ENCODE peak calls at places on chromosomes 12 and 14, in nine cellular contexts. F is neural progenitor cell; U is fibroblast of the aortic adventitia; O is KG1; Z is activated effector memory CD4-positive, alpha-beta T cell treated with Interleukin-2 at 50 U/mL for 16 hours; L is activated T-helper 1 cell treated with Interleukin-2 at 50 U/mL for 16 hours; E is small intestine; C is islet precursor cell; Q is mucosa of gallbladder. R is an unnamed sample.

GRCh38 chr12:84973026-84973425 is 60.4 kb upstream of the SLC6A15 start:
- DNase-seq in F (peak), U (no peak), O (no peak), Z (no peak), L (no peak), E (no peak), C (no peak), Q (no peak), R (no peak)

GRCh38 chr12:74747305-74747704 is 209.7 kb downstream of the ATXN7L3B start:
- DNase-seq in F (no peak), U (peak), O (no peak), Z (no peak), L (no peak), E (no peak), C (no peak), Q (no peak), R (no peak)

GRCh38 chr12:45988259-45988658 is 2.1 kb downstream of the SCAF11 start:
- DNase-seq in F (no peak), U (peak), O (no peak), Z (no peak), L (no peak), E (no peak), C (no peak), Q (no peak), R (no peak)

GRCh38 chr14:103280278-103280917 is 53.6 kb upstream of the EIF5 start:
- DNase-seq in F (no peak), U (peak), O (no peak), Z (no peak), L (no peak), E (no peak), C (no peak), Q (no peak), R (no peak)

GRCh38 chr12:2396448-2396871 is 343.7 kb downstream of the CACNA1C start:
- DNase-seq in F (no peak), U (peak), O (no peak), Z (no peak), L (no peak), E (no peak), C (no peak), Q (peak), R (no peak)

GRCh38 chr12:59972941-59973340 is 377.1 kb downstream of the SLC16A7 start:
- DNase-seq in F (no peak), U (peak), O (no peak), Z (no peak), L (no peak), E (no peak), C (peak), Q (no peak), R (no peak)

GRCh38 chr12:30485230-30485890 is 210.3 kb downstream of the IPO8 start:
- DNase-seq in F (no peak), U (no peak), O (no peak), Z (no peak), L (no peak), E (no peak), C (no peak), Q (no peak), R (no peak)

GRCh38 chr14:91890291-91890749 is 23.0 kb upstream of the TC2N start:
- DNase-seq in F (no peak), U (peak), O (no peak), Z (no peak), L (no peak), E (no peak), C (no peak), Q (no peak), R (no peak)

GRCh38 chr14:59529189-59529588 is 44.9 kb downstream of the JKAMP start:
- DNase-seq in F (no peak), U (no peak), O (no peak), Z (no peak), L (no peak), E (peak), C (no peak), Q (no peak), R (no peak)

GRCh38 chr14:39491134-39491541 is 58.9 kb upstream of the FBXO33 start:
- DNase-seq in F (peak), U (peak), O (no peak), Z (no peak), L (no peak), E (peak), C (no peak), Q (no peak), R (peak)

GRCh38 chr12:12126551-12126950 is 55.8 kb downstream of the BCL2L14 start:
- DNase-seq in F (no peak), U (no peak), O (no peak), Z (no peak), L (no peak), E (no peak), C (no peak), Q (no peak), R (no peak)

GRCh38 chr12:65300679-65301349 is 22.3 kb downstream of the MSRB3 start:
- DNase-seq in F (peak), U (peak), O (no peak), Z (no peak), L (no peak), E (peak), C (peak), Q (no peak), R (no peak)

GRCh38 chr14:90758959-90759358 is 57.3 kb downstream of the TTC7B start:
- DNase-seq in F (no peak), U (peak), O (peak), Z (no peak), L (no peak), E (no peak), C (no peak), Q (peak), R (no peak)

GRCh38 chr14:53412819-53413664 is 259.9 kb upstream of the DDHD1 start:
- DNase-seq in F (peak), U (no peak), O (no peak), Z (no peak), L (no peak), E (no peak), C (no peak), Q (no peak), R (no peak)

GRCh38 chr14:63179383-63179782 is 24.9 kb upstream of the RHOJ start:
- DNase-seq in F (no peak), U (no peak), O (no peak), Z (no peak), L (no peak), E (no peak), C (peak), Q (no peak), R (no peak)

GRCh38 chr12:56487448-56488040 is 417 bp downstream of the GLS2 start:
- DNase-seq in F (peak), U (no peak), O (no peak), Z (no peak), L (no peak), E (peak), C (peak), Q (peak), R (peak)

GRCh38 chr12:123271182-123271491 is 519 bp downstream of the CDK2AP1 start:
- DNase-seq in F (peak), U (peak), O (peak), Z (peak), L (peak), E (peak), C (peak), Q (peak), R (peak)

GRCh38 chr12:130650131-130650530 is 66.0 kb downstream of the RIMBP2 start:
- DNase-seq in F (no peak), U (no peak), O (no peak), Z (no peak), L (no peak), E (no peak), C (no peak), Q (no peak), R (no peak)

GRCh38 chr14:30603402-30603801 is 18.7 kb upstream of the SCFD1 start:
- DNase-seq in F (no peak), U (no peak), O (no peak), Z (no peak), L (no peak), E (no peak), C (no peak), Q (no peak), R (no peak)

GRCh38 chr12:27276275-27276674 is 32.2 kb downstream of the STK38L start:
- DNase-seq in F (peak), U (no peak), O (no peak), Z (no peak), L (no peak), E (no peak), C (no peak), Q (no peak), R (no peak)

GRCh38 chr14:76917158-76917596 is 91.0 kb downstream of the LRRC74A start:
- DNase-seq in F (peak), U (peak), O (no peak), Z (no peak), L (no peak), E (peak), C (peak), Q (peak), R (no peak)

GRCh38 chr14:99699861-99700260 is 15.8 kb downstream of the CYP46A1 start:
- DNase-seq in F (no peak), U (no peak), O (no peak), Z (no peak), L (no peak), E (no peak), C (peak), Q (no peak), R (no peak)

GRCh38 chr12:20917269-20917668 is 106.8 kb downstream of the SLCO1B3 start:
- DNase-seq in F (no peak), U (no peak), O (no peak), Z (no peak), L (no peak), E (no peak), C (no peak), Q (no peak), R (no peak)

GRCh38 chr12:57173089-57173488 is 25.7 kb upstream of the LRP1-AS start:
- DNase-seq in F (peak), U (no peak), O (no peak), Z (no peak), L (no peak), E (peak), C (peak), Q (no peak), R (no peak)

GRCh38 chr14:102805454-102805891 is 28.2 kb downstream of the TRAF3 start:
- DNase-seq in F (no peak), U (peak), O (no peak), Z (peak), L (no peak), E (peak), C (peak), Q (no peak), R (peak)

GRCh38 chr14:59425322-59425945 is 39.7 kb downstream of the GPR135 start:
- DNase-seq in F (no peak), U (peak), O (no peak), Z (no peak), L (no peak), E (no peak), C (no peak), Q (no peak), R (no peak)

GRCh38 chr12:89883630-89884364 is 175.2 kb upstream of the ATP2B1 start:
- DNase-seq in F (peak), U (peak), O (no peak), Z (no peak), L (no peak), E (no peak), C (no peak), Q (no peak), R (no peak)

GRCh38 chr12:51270067-51270846 is at the start of gene SMAGP:
- DNase-seq in F (peak), U (peak), O (no peak), Z (peak), L (peak), E (peak), C (peak), Q (peak), R (peak)

GRCh38 chr14:64720190-64720589 is 16.0 kb downstream of the PLEKHG3 start:
- DNase-seq in F (no peak), U (no peak), O (no peak), Z (no peak), L (no peak), E (peak), C (peak), Q (peak), R (no peak)

GRCh38 chr12:25518512-25518911 is 34.6 kb downstream of the LMNTD1 start:
- DNase-seq in F (no peak), U (peak), O (no peak), Z (no peak), L (no peak), E (no peak), C (no peak), Q (no peak), R (no peak)

GRCh38 chr12:27965966-27966365 is 6.6 kb downstream of the PTHLH start:
- DNase-seq in F (no peak), U (no peak), O (no peak), Z (no peak), L (no peak), E (no peak), C (no peak), Q (no peak), R (no peak)

GRCh38 chr12:56723889-56724659 is 1.0 kb downstream of the NACA start:
- DNase-seq in F (peak), U (peak), O (no peak), Z (no peak), L (no peak), E (peak), C (no peak), Q (peak), R (peak)

GRCh38 chr12:52186135-52186840 is 5.5 kb downstream of the KRT80 start:
- DNase-seq in F (no peak), U (peak), O (no peak), Z (no peak), L (no peak), E (no peak), C (peak), Q (no peak), R (no peak)

GRCh38 chr12:124426594-124427550 is 132.0 kb downstream of the RFLNA start:
- DNase-seq in F (peak), U (no peak), O (no peak), Z (no peak), L (no peak), E (no peak), C (no peak), Q (no peak), R (no peak)